ENCODE peak calls at places on chromosomes 6 and 20, in five cellular contexts. L, F, A, Q and Z are unnamed samples. For H3K4me1, the result is how much of the 10 kb centered on the place peaks cover.

GRCh38 chr20:39849664-39850063 is 839.4 kb downstream of the MAFB start:
- DNase-seq in Q (peak), F (peak), L (peak), A (no peak), Z (peak)

GRCh38 chr6:4568138-4568537 is 208.1 kb upstream of the CDYL start:
- DNase-seq in F (no peak), L (no peak), Q (no peak), A (no peak), Z (no peak)

GRCh38 chr6:158711264-158711663 is 61.4 kb downstream of the SYTL3 start:
- DNase-seq in F (no peak), A (no peak), Q (peak), L (no peak), Z (no peak)

GRCh38 chr6:4906942-4907300 is 96.9 kb downstream of the RPP40 start:
- DNase-seq in F (no peak), Q (no peak), A (no peak), L (no peak), Z (no peak)

GRCh38 chr20:24948939-24949679 is at the start of gene CST7:
- DNase-seq in Q (peak), L (no peak), F (peak), A (no peak), Z (no peak)

GRCh38 chr20:24497851-24498250 is 28.4 kb downstream of the SYNDIG1 start:
- DNase-seq in A (no peak), L (no peak), Q (peak), F (no peak), Z (peak)

GRCh38 chr20:51481311-51481997 is 61.1 kb downstream of the NFATC2 start:
- DNase-seq in Q (no peak), A (no peak), L (no peak), F (peak), Z (no peak)

GRCh38 chr6:44235269-44235668 is 11.6 kb upstream of the HSP90AB1 start:
- DNase-seq in F (no peak), A (no peak), Q (peak), L (no peak), Z (no peak)

GRCh38 chr20:58597021-58597940 is 53.8 kb upstream of the STX16 start:
- DNase-seq in L (peak), Q (peak), A (no peak), F (no peak), Z (no peak)

GRCh38 chr6:1614767-1615650 is 5.3 kb downstream of the FOXC1 start:
- DNase-seq in Q (no peak), A (no peak), F (no peak), L (peak), Z (no peak)

GRCh38 chr20:25749667-25750066 is 53.0 kb upstream of the ZNF337 start:
- DNase-seq in A (no peak), Q (no peak), F (no peak), L (no peak), Z (no peak)

GRCh38 chr20:59810376-59811187 is 122.9 kb downstream of the SYCP2 start:
- DNase-seq in Q (no peak), F (no peak), L (no peak), A (peak), Z (no peak)

GRCh38 chr6:134636221-134636830 is 313.6 kb downstream of the ALDH8A1 start:
- DNase-seq in A (no peak), L (no peak), Q (no peak), F (no peak), Z (no peak)

GRCh38 chr6:7143161-7143974 is 35.6 kb downstream of the RREB1 start:
- DNase-seq in F (no peak), Q (no peak), L (no peak), A (no peak), Z (no peak)

GRCh38 chr6:170444811-170445211 is 108.3 kb downstream of the PSMB1 start:
- DNase-seq in A (no peak), F (no peak), Q (no peak), L (no peak), Z (no peak)

GRCh38 chr6:13406781-13407180 is 78.4 kb upstream of the TBC1D7 start:
- DNase-seq in Q (no peak), F (no peak), A (no peak), L (peak), Z (no peak)

GRCh38 chr6:129890701-129891100 is 29.6 kb upstream of the TMEM244 start:
- DNase-seq in F (no peak), L (no peak), A (no peak), Q (peak), Z (peak)

GRCh38 chr6:16783485-16783884 is 22.2 kb upstream of the ATXN1 start:
- DNase-seq in A (no peak), L (no peak), Q (no peak), F (no peak), Z (no peak)

GRCh38 chr6:121653624-121654008 is 218.2 kb downstream of the GJA1 start:
- DNase-seq in L (no peak), F (no peak), A (no peak), Q (no peak), Z (no peak)

GRCh38 chr20:11267131-11267761 is 593.4 kb upstream of the JAG1 start:
- DNase-seq in Q (peak), A (peak), F (no peak), L (peak), Z (peak)

GRCh38 chr6:74066168-74066871 is 370.3 kb downstream of the CD109 start:
- DNase-seq in L (no peak), F (no peak), A (no peak), Q (peak), Z (peak)

GRCh38 chr20:6588296-6588695 is 179.2 kb upstream of the BMP2 start:
- DNase-seq in L (no peak), F (no peak), A (no peak), Q (peak), Z (peak)

GRCh38 chr6:63058601-63059000 is 152.7 kb upstream of the FKBP1C start:
- DNase-seq in F (no peak), L (no peak), A (no peak), Q (no peak), Z (no peak)

GRCh38 chr20:17967595-17968365 is 814 bp downstream of the SNX5 start:
- DNase-seq in L (no peak), F (peak), Q (peak), A (no peak), Z (no peak)

GRCh38 chr6:42030585-42031506 is 19.5 kb upstream of the TAF8 start:
- DNase-seq in F (no peak), L (peak), Q (peak), A (no peak), Z (no peak)

GRCh38 chr20:32987044-32987825 is 17.0 kb downstream of the SUN5 start:
- DNase-seq in L (peak), Q (no peak), A (no peak), F (no peak), Z (no peak)
- H3K4me1 ChIP-seq in L (under half), Q (under half), A (under half), F (under half), Z (under half)

GRCh38 chr20:46998497-46999190 is 104.0 kb downstream of the EYA2 start:
- DNase-seq in A (no peak), L (no peak), F (no peak), Q (no peak), Z (no peak)
- H3K4me1 ChIP-seq in A (under half), L (under half), F (under half), Q (under half), Z (under half)

GRCh38 chr20:3902446-3902845 is 13.3 kb downstream of the PANK2 start:
- DNase-seq in F (no peak), L (no peak), Q (no peak), A (no peak), Z (no peak)

GRCh38 chr20:3898639-3899038 is 9.5 kb downstream of the PANK2 start:
- DNase-seq in F (no peak), Q (no peak), L (no peak), A (no peak), Z (no peak)

GRCh38 chr20:3900187-3900604 is 11.0 kb downstream of the PANK2 start:
- DNase-seq in Q (peak), A (no peak), F (no peak), L (no peak), Z (no peak)

GRCh38 chr20:3902041-3902440 is 12.9 kb downstream of the PANK2 start:
- DNase-seq in L (no peak), F (no peak), Q (no peak), A (no peak), Z (no peak)

DNA sequence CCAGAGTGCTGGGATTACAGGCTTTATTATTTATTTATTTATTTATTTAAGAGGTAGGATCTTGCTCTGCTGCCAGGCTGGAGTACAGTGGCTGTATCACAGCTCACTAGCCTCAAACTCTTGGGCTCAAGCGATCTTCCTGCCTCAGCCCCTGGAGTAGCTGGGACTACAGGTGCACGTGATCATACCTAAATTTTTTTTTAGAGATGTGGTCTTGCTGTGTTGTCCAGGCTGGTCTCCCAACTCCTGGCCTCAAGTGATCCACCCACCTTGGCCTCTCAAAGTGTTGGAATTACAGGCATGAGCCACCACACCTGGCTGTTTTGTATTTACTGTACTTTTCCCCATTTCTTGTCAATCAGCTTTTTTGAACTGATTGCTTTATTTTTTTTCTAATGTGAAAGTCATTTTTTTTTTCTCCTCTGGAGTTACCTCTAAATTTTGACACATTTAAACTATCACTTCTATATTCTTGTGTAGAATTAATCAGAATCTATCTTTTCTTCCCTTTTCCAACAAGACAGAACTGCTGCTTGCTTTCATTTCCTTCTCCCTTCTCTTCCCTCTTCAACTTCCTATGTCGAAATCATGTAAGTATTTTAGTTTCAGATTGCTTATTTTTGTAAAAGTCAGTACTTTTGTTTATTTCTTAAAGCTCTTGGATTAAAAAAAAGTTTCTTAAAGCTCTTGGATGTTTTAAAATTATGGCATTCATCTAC is 12.0 kb downstream of the PANK2 start:
- DNase-seq in F (no peak), Q (no peak), L (no peak), A (no peak), Z (no peak)
- H3K4me1 ChIP-seq in F (under half), Q (under half), L (half or more), A (under half), Z (under half)

GRCh38 chr20:62240015-62240685 is 1.8 kb downstream of the OSBPL2 start:
- DNase-seq in A (no peak), Q (no peak), F (no peak), L (no peak), Z (no peak)

GRCh38 chr20:62243106-62243505 is 4.8 kb downstream of the OSBPL2 start:
- DNase-seq in Q (no peak), F (no peak), A (no peak), L (no peak), Z (no peak)

GRCh38 chr20:62242196-62242595 is 3.9 kb downstream of the OSBPL2 start:
- DNase-seq in F (no peak), L (no peak), A (no peak), Q (no peak), Z (no peak)

GRCh38 chr20:62239278-62239879 is 1.1 kb downstream of the OSBPL2 start:
- DNase-seq in F (no peak), A (no peak), L (no peak), Q (no peak), Z (no peak)

DNA sequence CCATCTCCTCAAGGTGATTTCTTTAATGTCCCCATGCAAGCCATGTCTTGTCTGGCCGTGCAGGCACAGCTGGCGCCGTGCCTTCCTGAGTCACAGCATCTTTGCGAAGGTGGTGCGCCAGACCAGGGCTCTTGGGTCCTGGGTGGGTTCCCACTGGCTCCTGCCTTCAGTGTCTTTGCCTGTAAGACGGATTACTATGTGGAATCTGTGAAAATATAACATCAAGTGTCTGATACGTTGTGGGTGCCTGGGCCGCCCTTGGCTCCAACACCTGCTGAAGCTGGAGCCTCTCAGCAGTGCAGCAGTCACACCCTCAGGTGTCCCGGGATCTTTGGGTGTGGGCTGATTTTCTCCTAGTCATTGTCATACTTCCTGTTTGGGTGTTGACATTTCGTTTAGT is 3.2 kb downstream of the OSBPL2 start:
- DNase-seq in A (no peak), F (no peak), Q (no peak), L (no peak), Z (peak)
- H3K4me1 ChIP-seq in A (under half), F (under half), Q (under half), L (half or more), Z (under half)

DNA sequence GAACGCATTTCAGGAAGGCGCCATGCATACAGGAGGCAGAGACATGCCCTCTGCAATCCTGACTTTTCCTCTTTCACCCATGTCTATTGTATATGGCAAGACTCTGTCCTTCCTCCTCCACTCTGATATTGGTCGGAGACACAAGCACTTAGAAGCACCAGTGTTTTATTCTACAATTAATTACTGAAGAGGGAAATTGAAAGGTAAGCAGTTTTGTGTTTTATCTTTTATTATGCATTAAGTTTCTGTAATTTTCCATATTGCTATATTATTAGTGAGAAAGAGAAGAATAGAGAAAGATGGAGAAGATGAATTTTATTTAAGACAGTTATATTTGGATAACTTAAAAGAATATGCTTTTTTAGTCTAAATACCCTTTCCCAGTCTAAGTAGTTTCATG is 13.5 kb downstream of the ARID1B start:
- DNase-seq in A (no peak), F (no peak), Q (no peak), L (no peak), Z (no peak)
- H3K4me1 ChIP-seq in A (under half), F (under half), Q (under half), L (half or more), Z (under half)

GRCh38 chr6:131955192-131955591 is 4.0 kb upstream of the CCN2 start:
- DNase-seq in Q (no peak), F (no peak), A (no peak), L (no peak), Z (no peak)

GRCh38 chr6:131958095-131958494 is 6.9 kb upstream of the CCN2 start:
- DNase-seq in L (no peak), A (no peak), F (no peak), Q (no peak), Z (no peak)

GRCh38 chr6:131954099-131954774 is 3.1 kb upstream of the CCN2 start:
- DNase-seq in F (no peak), Q (peak), A (no peak), L (no peak), Z (peak)

GRCh38 chr6:131954775-131955107 is 3.6 kb upstream of the CCN2 start:
- DNase-seq in L (peak), Q (peak), F (no peak), A (no peak), Z (peak)

GRCh38 chr6:131955876-131956275 is 4.7 kb upstream of the CCN2 start:
- DNase-seq in L (no peak), F (no peak), Q (no peak), A (no peak), Z (no peak)
- H3K4me1 ChIP-seq in L (under half), F (under half), Q (under half), A (under half), Z (under half)

DNA sequence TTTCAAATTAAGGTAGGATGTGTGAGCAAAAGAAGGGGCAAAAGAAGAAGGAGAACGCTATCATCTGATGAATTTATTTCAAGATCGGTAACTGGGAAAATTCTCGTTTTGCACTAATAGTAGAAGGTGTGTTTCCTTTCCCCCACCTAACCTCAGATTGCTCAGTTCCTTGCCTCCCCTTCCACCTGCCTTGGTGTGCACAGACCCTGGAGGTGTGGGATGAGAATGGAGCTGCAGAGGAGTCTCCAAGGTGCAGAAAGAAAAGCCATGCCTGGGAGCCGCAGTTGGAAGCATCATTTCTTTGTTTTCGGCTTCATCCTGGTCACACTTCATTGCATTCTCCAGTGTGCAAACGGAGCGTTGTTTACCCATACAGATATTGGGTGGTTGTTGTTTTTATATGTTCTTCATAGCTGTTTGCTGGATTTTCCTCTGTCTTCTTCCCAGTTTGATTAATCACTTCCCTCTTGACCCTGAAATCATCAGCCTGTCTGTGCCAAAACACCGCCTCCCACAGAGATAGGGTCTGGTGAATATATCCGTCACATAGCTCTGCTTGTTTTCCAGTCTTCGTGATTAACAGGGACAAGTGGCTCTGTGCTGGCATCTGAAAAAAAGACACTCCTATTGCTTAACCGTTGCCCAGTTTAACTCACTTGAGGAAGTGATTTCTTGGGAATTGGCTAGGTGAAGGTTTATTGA is 40.2 kb upstream of the NEDD9 start:
- DNase-seq in A (no peak), L (no peak), F (no peak), Q (no peak), Z (no peak)
- H3K4me1 ChIP-seq in A (under half), L (under half), F (under half), Q (under half), Z (under half)

GRCh38 chr20:63735859-63736718 is at the start of gene LIME1:
- DNase-seq in A (no peak), Q (no peak), L (no peak), F (peak), Z (no peak)
- H3K4me1 ChIP-seq in A (under half), Q (under half), L (under half), F (under half), Z (under half)

DNA sequence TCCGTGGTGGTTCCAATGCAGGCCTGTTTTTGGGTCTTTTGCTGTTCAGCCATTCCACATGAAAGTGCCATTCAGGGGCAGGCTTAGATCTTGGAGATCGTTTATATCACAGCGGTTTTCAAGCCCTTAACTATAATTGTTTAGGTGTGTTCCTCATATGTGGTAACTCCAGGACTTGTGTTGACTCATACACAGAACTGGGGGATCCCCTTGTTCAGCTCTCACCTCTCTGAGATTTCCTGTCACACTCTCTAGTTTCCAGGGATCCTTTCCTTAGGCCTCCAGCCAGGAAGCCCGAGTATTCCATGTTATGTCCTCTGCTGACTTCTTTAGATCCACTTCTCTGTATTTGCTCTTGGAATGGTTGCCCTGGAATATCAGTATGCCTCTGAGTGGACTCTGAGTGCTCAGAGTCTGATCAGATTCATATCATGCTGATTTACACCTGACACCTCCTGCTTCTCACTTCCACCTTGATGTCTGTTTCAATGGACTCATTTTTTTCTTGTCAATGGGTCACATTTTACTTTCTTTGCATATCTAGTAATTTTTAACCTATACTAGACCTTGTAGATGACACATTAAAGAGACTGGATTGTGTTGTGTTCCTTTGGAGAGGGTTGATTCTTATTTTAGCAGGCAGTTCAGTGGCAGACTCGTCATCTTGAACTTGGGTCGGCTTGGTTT is 13.0 kb downstream of the NTSR1 start:
- DNase-seq in F (no peak), L (no peak), Q (no peak), A (no peak), Z (no peak)
- H3K4me1 ChIP-seq in F (under half), L (under half), Q (under half), A (under half), Z (under half)